ENCODE peak calls at places on chromosomes 3 and 15, in four cellular contexts. E is MM.1S, X is nephron progenitor cell, P is GM10248. K is an unnamed sample.

GRCh38 chr3:359672-360071 is 163.1 kb downstream of the CHL1 start:
- DNase-seq in E (no peak), X (no peak), P (peak), K (peak)

GRCh38 chr3:59573911-59574310 is 524.1 kb upstream of the CFAP20DC start:
- DNase-seq in E (no peak), X (no peak), P (no peak), K (no peak)

GRCh38 chr3:133393691-133394474 is 6.0 kb upstream of the BFSP2 start:
- DNase-seq in E (no peak), X (no peak), P (no peak), K (no peak)

GRCh38 chr3:143302638-143303171 is 183.1 kb downstream of the CHST2 start:
- DNase-seq in E (no peak), X (no peak), P (no peak), K (no peak)

GRCh38 chr3:146131616-146132410 is 29.2 kb downstream of the PLOD2 start:
- DNase-seq in E (no peak), X (no peak), P (no peak), K (no peak)

GRCh38 chr3:31353166-31353565 is 179.6 kb upstream of the STT3B start:
- DNase-seq in E (no peak), X (no peak), P (no peak), K (no peak)

GRCh38 chr3:197333901-197334639 is 35.7 kb upstream of the DLG1 start:
- DNase-seq in E (no peak), X (no peak), P (no peak), K (no peak)

GRCh38 chr3:146626384-146627122 is 21.4 kb upstream of the PLSCR5 start:
- DNase-seq in E (no peak), X (no peak), P (no peak), K (no peak)

GRCh38 chr15:81113861-81114261 is 20.2 kb upstream of the CFAP161 start:
- DNase-seq in E (no peak), X (no peak), P (no peak), K (no peak)

GRCh38 chr3:140399853-140400252 is 278.0 kb upstream of the TRIM42 start:
- DNase-seq in E (no peak), X (no peak), P (no peak), K (no peak)

GRCh38 chr3:111577798-111578685 is 17.1 kb downstream of the ZBED2 start:
- DNase-seq in E (peak), X (no peak), P (peak), K (peak)
- TF ChIP-seq CTCF in E (peak), X (peak), P (peak), K (peak)

DNA sequence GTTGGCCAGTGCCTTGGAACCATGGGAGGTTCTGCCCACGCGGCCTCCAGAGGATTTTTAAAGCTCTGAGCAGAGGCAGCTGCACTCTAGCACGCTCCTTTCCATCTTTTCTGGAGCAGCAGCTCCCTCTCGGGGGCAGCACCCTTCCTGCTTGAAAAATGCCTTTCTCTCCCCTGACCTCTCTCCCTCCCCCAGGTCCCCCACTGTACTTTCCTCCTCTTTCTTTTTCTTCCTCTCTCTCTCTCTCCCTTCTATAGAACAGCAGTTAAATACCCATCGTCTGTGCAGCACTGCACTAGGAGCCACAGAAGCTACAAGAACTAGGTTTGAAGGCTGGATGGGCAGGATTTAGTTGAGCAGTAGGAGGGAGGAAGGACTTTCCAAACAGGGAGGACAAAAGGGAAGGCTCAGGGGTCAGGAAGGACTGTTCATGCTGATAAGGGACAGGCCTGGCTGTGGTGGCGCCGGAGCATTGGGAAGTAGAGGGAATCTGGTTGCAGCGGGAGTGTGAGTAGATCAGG is 4.4 kb downstream of the ALPK3 start:
- DNase-seq in E (no peak), X (no peak), P (no peak), K (no peak)
- TF ChIP-seq CTCF in E (no peak), X (no peak), P (no peak), K (no peak)

DNA sequence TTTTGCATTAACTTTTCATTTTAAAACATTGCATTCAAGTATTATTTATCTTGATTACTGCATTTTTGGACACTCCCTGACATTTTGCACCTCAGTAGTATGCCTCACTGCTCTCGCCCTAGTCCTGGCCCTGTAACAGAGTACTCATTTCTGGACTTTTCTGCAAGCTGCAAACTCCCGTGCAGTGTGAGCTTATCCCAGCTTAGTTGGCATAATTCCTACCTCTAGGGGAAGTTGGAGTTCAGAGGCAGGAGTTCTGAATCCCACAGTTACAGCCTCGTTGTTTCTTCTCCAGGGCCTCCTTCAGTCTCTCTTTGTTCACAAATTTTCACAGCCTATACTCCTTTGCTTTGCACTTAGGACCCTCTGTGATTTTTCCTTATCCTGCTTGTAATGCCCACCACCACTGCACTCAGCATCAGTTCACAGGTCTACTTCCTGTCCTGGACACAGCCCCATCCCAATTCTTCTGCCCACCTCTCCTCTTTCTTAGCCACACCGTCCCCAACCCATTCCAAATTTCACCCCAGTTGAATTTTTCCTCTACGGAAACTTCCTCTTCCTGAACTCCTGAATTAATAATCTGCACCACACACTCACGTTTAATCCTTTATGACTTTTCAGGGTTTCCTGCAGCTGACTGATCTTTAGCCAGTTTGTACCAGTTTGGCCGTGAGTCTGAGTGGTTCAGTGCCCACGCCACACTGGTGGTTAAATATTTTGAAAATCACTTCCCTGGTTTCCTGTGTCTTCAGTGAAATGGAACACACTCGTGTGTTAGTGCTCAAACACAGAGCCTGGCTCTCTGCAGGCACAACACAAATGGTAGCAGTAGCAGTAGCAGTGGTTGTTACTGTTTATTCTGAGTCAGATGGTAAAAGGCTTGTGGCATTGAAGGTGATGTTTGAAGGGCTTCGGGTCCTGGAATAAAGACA is 6.3 kb upstream of the CTSH start:
- DNase-seq in E (no peak), X (no peak), P (no peak), K (peak)
- TF ChIP-seq CTCF in E (no peak), X (no peak), P (no peak), K (no peak)

GRCh38 chr3:64399205-64399800 is 174.0 kb upstream of the PRICKLE2 start:
- DNase-seq in E (peak), X (peak), P (peak), K (peak)
- TF ChIP-seq CTCF in E (peak), X (peak), P (peak), K (peak)

GRCh38 chr15:91950631-91951384 is 97.3 kb downstream of the SLCO3A1 start:
- DNase-seq in E (peak), X (no peak), P (no peak), K (no peak)
- TF ChIP-seq CTCF in E (peak), X (no peak), P (no peak), K (no peak)

DNA sequence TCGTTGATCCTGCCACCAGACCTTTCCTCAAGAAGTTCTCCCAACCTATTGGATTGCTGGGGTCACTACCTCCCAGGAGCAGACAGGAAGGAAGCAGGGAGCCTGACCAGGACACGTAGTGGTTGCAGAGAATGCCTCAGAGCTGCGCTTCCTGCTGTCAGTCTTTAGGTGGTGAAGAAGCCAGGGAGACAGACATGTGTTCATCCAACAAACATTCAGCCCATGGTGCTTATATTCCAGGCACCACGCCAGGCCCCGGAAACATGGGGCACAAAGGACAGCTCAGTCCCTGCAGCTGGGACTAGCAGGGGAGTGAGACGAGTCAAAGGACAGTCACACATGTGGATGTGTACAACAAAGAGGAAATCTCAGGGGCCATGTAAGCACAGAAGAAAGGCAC is 26.0 kb upstream of the CORO2B start:
- DNase-seq in E (no peak), X (no peak), P (no peak), K (no peak)
- TF ChIP-seq CTCF in E (no peak), X (no peak), P (no peak), K (no peak)